ENCODE peak calls at places on chromosomes 4 and X, in eight cellular contexts. B, W, E, S, P, X, L and K are unnamed samples.

GRCh38 chrX:24347871-24348270 is 12.6 kb upstream of the SUPT20HL1 start:
- DNase-seq in B (no peak), W (no peak), E (no peak), S (no peak), P (no peak), X (no peak), L (no peak), K (no peak)

GRCh38 chr4:2408401-2408958 is 10.0 kb downstream of the ZFYVE28 start:
- DNase-seq in B (no peak), W (no peak), E (no peak), S (no peak), P (no peak), X (no peak), L (no peak), K (no peak)

GRCh38 chr4:47615385-47615784 is 130.3 kb downstream of the ATP10D start:
- DNase-seq in B (no peak), W (no peak), E (peak; percentile 17), S (no peak), P (no peak), X (no peak), L (no peak), K (no peak)

GRCh38 chrX:24423960-24424359 is 41.1 kb upstream of the PDK3 start:
- DNase-seq in B (no peak), W (no peak), E (no peak), S (no peak), P (no peak), X (no peak), L (no peak), K (no peak)

GRCh38 chr4:44713125-44713524 is 13.2 kb downstream of the GNPDA2 start:
- DNase-seq in B (no peak), W (no peak), E (no peak), S (no peak), P (no peak), X (no peak), L (no peak), K (no peak)

GRCh38 chrX:40468033-40468979 is 112.5 kb upstream of the ATP6AP2 start:
- DNase-seq in B (peak; percentile 80), W (no peak), E (peak; percentile 16), S (no peak), P (peak; percentile 17), X (peak; percentile 76), L (no peak), K (no peak)

GRCh38 chr4:140673729-140674128 is 82.5 kb downstream of the TBC1D9 start:
- DNase-seq in B (no peak), W (no peak), E (no peak), S (no peak), P (no peak), X (no peak), L (no peak), K (no peak)

GRCh38 chrX:26373829-26374228 is 157.9 kb downstream of the MAGEB5 start:
- DNase-seq in B (no peak), W (no peak), E (no peak), S (no peak), P (no peak), X (no peak), L (no peak), K (no peak)

GRCh38 chr4:47486306-47486705 is 1.2 kb downstream of the ATP10D start:
- DNase-seq in B (no peak), W (no peak), E (no peak), S (no peak), P (no peak), X (no peak), L (no peak), K (no peak)

GRCh38 chrX:130771230-130771629 is 131.8 kb downstream of the ENOX2 start:
- DNase-seq in B (no peak), W (no peak), E (no peak), S (no peak), P (no peak), X (no peak), L (no peak), K (no peak)

GRCh38 chrX:19954707-19955106 is 36.2 kb downstream of the BCLAF3 start:
- DNase-seq in B (no peak), W (no peak), E (no peak), S (no peak), P (no peak), X (no peak), L (no peak), K (no peak)

GRCh38 chrX:153969904-153970397 is 1.7 kb downstream of the HCFC1 start:
- DNase-seq in B (no peak), W (no peak), E (no peak), S (no peak), P (no peak), X (no peak), L (no peak), K (no peak)

GRCh38 chrX:153967536-153968214 is 3.9 kb downstream of the HCFC1 start:
- DNase-seq in B (no peak), W (no peak), E (no peak), S (no peak), P (no peak), X (peak; percentile 48), L (no peak), K (no peak)

GRCh38 chrX:153968255-153968654 is 3.4 kb downstream of the HCFC1 start:
- DNase-seq in B (no peak), W (no peak), E (no peak), S (no peak), P (no peak), X (no peak), L (no peak), K (no peak)

GRCh38 chrX:153969125-153969903 is 2.3 kb downstream of the HCFC1 start:
- DNase-seq in B (no peak), W (no peak), E (no peak), S (no peak), P (no peak), X (no peak), L (no peak), K (no peak)

DNA sequence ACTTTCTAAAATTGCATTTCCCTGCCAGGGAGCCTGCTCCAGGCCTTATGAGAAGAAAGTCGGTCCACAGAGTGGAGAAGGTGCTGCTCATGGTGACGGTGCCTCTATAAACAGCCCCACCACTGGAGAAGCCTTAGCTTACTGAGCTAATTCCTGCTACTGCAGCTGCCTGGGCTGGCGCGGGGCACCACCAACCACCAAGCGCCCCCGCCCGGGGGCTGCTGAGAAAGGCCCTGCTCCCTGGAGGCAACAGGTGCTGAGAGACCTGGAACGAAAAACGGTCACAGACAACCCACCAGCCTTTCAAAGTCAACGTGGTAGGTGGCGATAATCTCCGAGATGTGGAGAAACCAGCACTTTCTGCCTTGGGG is 2.9 kb downstream of the HCFC1 start:
- DNase-seq in B (no peak), W (peak; percentile 59), E (no peak), S (no peak), P (no peak), X (peak; percentile 19), L (no peak), K (no peak)
- H3K27ac ChIP-seq in B (no peak overlapping the region), W (peak overlapping the region; percentile 86), E (no peak overlapping the region), S (peak overlapping the region; percentile 99), P (peak overlapping the region; percentile 98), X (peak overlapping the region; percentile 100), L (no peak overlapping the region), K (peak overlapping the region; percentile 98)

DNA sequence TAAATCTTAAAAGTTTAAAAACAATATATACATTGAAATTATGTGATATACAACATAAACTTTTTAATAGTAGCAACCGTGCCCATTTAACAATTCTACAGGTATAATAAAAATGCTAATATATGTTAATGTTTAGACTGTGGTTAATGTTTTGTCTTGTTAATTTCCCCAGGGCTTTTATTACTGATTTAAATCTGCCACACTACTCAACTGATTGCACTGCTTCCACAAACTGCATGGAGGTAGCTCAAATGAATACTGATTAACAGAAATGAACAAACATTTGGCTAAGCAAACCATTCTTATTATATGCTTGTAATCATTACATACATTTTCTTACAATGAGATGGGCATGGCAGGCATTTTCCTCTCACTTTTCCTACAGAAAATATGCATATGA is 275.9 kb downstream of the GPC3 start:
- DNase-seq in B (no peak), W (no peak), E (no peak), S (no peak), P (no peak), X (no peak), L (no peak), K (no peak)
- H3K4me3 ChIP-seq in B (no peak overlapping the region), W (no peak overlapping the region), E (no peak overlapping the region), S (no peak overlapping the region), P (no peak overlapping the region), X (no peak overlapping the region), L (no peak overlapping the region), K (no peak overlapping the region)

DNA sequence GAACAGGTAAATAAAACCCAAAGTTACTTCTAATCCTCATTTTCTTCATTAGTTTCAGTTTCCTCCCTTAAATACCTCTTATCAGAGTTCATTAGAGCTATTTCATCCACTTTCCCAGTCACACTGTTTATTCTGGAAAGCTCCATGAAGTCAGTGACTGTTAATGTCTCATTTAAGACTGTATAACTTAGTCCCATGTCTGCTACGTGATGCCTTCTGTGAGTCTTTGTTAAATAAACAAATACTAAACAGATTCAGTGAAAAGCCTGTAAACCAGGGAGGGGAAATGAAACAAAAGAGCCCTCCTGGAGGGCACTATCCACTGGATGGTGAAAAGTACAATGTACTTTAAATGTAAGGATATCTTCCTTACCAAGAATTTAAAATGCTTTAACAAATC is 24.7 kb downstream of the ACE2 start:
- DNase-seq in B (no peak), W (no peak), E (no peak), S (no peak), P (no peak), X (no peak), L (no peak), K (no peak)
- H3K27ac ChIP-seq in B (no peak overlapping the region), W (no peak overlapping the region), E (no peak overlapping the region), S (no peak overlapping the region), P (no peak overlapping the region), X (no peak overlapping the region), L (no peak overlapping the region), K (no peak overlapping the region)

DNA sequence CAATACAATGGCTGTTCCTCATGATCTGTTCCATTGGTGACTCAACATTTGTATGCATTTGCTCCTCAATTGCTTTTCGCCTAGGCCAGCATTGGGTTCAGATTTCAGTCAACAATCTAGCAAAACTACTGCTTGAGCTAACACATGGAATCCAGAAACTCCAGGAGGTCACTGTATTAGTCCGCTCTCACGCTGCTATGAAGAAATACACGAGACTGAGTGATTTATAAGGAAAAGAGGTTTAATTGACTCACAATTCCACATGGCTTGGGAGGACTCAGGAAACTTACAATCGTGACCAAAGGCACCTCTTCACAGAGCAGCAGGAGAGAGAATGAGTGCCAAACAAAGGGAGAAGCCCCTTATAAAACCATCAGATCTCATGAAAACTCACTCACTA is 67.1 kb downstream of the RXFP1 start:
- DNase-seq in B (no peak), W (no peak), E (no peak), S (no peak), P (no peak), X (no peak), L (no peak), K (no peak)
- H3K4me3 ChIP-seq in B (no peak overlapping the region), W (no peak overlapping the region), E (no peak overlapping the region), S (no peak overlapping the region), P (no peak overlapping the region), X (no peak overlapping the region), L (no peak overlapping the region), K (no peak overlapping the region)